ENCODE peak calls at places on chromosomes 16 and 17, in eight cellular contexts. O is astrocyte of the spinal cord; M is choroid plexus epithelial cell; Q is activated CD8-positive, alpha-beta T cell treated with anti-CD3 and anti-CD28 coated beads for 36 hours; N is GM13976; G is psoas muscle; R is A549; F is HFF-Myc. E is an unnamed sample.

GRCh38 chr17:55261311-55261710 is 3.4 kb upstream of the HLF start:
- DNase-seq in O (no peak), M (no peak), Q (no peak), N (no peak), G (no peak), R (no peak), F (no peak), E (no peak)

GRCh38 chr17:34246436-34246835 is 8.6 kb upstream of the CCL2 start:
- DNase-seq in O (no peak), M (no peak), Q (no peak), N (no peak), G (no peak), R (no peak), F (no peak), E (no peak)

GRCh38 chr17:40327244-40327666 is 18.3 kb downstream of the RARA start:
- DNase-seq in O (no peak), M (no peak), Q (no peak), N (no peak), G (peak; percentile 40), R (no peak), F (no peak), E (no peak)

GRCh38 chr16:80546249-80546648 is 5.5 kb downstream of the DYNLRB2 start:
- DNase-seq in O (no peak), M (no peak), Q (no peak), N (no peak), G (no peak), R (no peak), F (no peak), E (no peak)

GRCh38 chr17:40952675-40953074 is 14.1 kb downstream of the KRT39 start:
- DNase-seq in O (peak; percentile 68), M (peak; percentile 88), Q (no peak), N (no peak), G (no peak), R (peak; percentile 33), F (peak; percentile 40), E (no peak)

GRCh38 chr16:81921415-81921814 is 89.9 kb downstream of the SDR42E1 start:
- DNase-seq in O (peak; percentile 9), M (no peak), Q (no peak), N (no peak), G (no peak), R (no peak), F (no peak), E (no peak)

GRCh38 chr17:300881-301280 is 51.7 kb downstream of the RPH3AL start:
- DNase-seq in O (no peak), M (no peak), Q (no peak), N (no peak), G (peak; percentile 36), R (no peak), F (no peak), E (no peak)

GRCh38 chr16:84072014-84072413 is 29.4 kb upstream of the SLC38A8 start:
- DNase-seq in O (peak; percentile 52), M (peak; percentile 56), Q (no peak), N (no peak), G (no peak), R (no peak), F (no peak), E (no peak)

GRCh38 chr17:63774141-63774981 is at the start of gene DDX42:
- DNase-seq in O (peak; percentile 70), M (peak; percentile 67), Q (no peak), N (no peak), G (peak; percentile 96), R (peak; percentile 77), F (no peak), E (peak; percentile 92)

GRCh38 chr16:18945233-18945632 is 19.0 kb upstream of the SMG1 start:
- DNase-seq in O (no peak), M (no peak), Q (no peak), N (no peak), G (no peak), R (no peak), F (no peak), E (no peak)

DNA sequence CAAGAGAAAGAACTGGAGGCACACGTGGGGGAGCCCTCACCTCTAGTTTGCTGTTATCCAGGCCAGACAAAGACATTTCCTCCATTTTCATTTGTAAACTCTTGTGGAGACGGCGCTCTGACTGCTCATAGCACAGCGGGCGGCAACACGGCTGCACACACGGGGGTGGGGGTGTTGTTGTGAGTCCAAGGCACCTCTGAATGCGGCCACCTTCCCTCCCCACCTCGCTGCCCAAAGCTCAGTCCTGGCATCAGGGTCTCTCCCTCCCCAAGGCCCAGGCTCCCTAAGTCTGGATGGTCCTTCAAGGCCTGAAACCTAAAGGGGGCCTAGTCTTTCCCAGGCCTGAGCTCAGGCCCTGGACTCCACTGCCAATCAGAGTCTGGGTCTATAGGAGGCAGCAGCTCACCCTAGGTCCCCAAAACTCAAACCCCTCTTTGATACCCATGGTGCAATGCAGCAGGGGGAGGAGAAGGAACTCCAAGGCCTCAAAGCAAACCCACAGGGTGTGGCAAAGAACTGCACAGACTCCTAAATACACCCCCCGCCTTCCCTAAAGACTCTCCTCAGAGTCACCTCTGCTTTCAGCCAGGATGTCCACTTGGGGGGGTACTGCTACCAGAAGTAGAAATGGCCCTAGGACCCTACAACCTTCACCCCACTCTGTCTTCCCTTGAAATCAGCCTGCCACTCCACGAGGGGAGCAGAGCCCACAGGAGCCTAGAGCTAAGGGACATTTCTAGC is 1.5 kb downstream of the ATXN7L3 start:
- DNase-seq in O (peak; percentile 43), M (peak; percentile 60), Q (peak; percentile 61), N (peak; percentile 74), G (peak; percentile 53), R (peak; percentile 77), F (no peak), E (no peak)
- TF ChIP-seq CTCF in O (peak; percentile 28), M (peak; percentile 30), Q (no peak), N (no peak), G (no peak), R (no peak), F (peak; percentile 16), E (no peak)

GRCh38 chr17:78829477-78829876 is 11.1 kb downstream of the USP36 start:
- DNase-seq in O (no peak), M (no peak), Q (no peak), N (no peak), G (no peak), R (no peak), F (no peak), E (no peak)

GRCh38 chr17:78826836-78827509 is 13.6 kb downstream of the USP36 start:
- DNase-seq in O (no peak), M (no peak), Q (no peak), N (no peak), G (peak; percentile 55), R (no peak), F (no peak), E (no peak)

GRCh38 chr17:78826426-78826825 is 14.2 kb downstream of the USP36 start:
- DNase-seq in O (peak; percentile 14), M (peak; percentile 73), Q (no peak), N (no peak), G (no peak), R (no peak), F (no peak), E (no peak)

GRCh38 chr17:78825696-78826095 is 14.9 kb downstream of the USP36 start:
- DNase-seq in O (no peak), M (no peak), Q (no peak), N (no peak), G (peak; percentile 38), R (no peak), F (no peak), E (no peak)

DNA sequence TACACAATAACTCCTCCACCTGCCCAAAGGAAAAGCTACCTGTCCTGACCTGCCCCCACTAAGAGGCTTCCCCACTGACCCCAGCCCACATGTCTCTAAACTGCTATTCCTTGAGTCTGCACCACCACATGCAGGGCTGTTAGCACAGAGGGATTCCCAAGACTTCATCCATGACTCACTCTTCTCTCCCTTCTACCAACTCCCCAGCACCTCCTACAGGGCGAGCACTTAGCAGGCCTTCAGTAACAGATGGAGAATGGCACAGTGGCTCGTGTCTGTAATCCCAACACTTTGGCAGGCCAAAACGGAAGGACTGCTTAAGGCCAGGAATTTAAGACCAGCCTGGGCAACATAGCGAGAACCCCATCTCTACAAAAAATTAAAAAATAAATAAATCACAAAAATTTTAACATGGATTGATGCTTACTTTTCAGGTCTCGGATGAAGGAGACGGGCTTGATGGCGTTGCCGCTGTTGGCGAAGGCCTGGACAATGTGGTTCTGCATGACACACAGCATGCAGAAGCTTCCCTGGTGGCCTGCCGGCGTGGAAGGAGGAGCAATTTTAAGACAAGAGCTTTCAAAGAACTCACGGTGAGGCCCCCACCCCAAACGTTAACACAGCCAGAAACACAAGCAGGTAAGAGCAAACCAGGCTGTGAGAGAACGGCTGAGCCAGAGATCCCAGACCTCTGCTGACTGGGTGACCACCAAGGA is 12.0 kb downstream of the USP36 start:
- DNase-seq in O (peak; percentile 60), M (peak; percentile 90), Q (peak; percentile 35), N (no peak), G (peak; percentile 22), R (peak; percentile 67), F (no peak), E (no peak)
- TF ChIP-seq CTCF in O (peak; percentile 73), M (peak; percentile 86), Q (no peak), N (no peak), G (no peak), R (peak; percentile 26), F (peak; percentile 62), E (no peak)

GRCh38 chr16:2675021-2675420 is 7.3 kb upstream of the KCTD5 start:
- DNase-seq in O (no peak), M (no peak), Q (no peak), N (no peak), G (no peak), R (no peak), F (no peak), E (no peak)
- TF ChIP-seq CTCF in O (no peak), M (no peak), Q (no peak), N (no peak), G (no peak), R (no peak), F (no peak), E (no peak)

GRCh38 chr17:1783271-1783670 is 21.4 kb downstream of the SERPINF1 start:
- DNase-seq in O (no peak), M (no peak), Q (no peak), N (no peak), G (peak; percentile 86), R (no peak), F (no peak), E (no peak)

GRCh38 chr17:1783834-1784611 is 22.2 kb downstream of the SERPINF1 start:
- DNase-seq in O (peak; percentile 91), M (peak; percentile 83), Q (no peak), N (peak; percentile 62), G (peak; percentile 93), R (peak; percentile 68), F (peak; percentile 52), E (no peak)

GRCh38 chr17:1787301-1787902 is 25.5 kb downstream of the SERPINF1 start:
- DNase-seq in O (peak; percentile 94), M (peak; percentile 92), Q (no peak), N (no peak), G (peak; percentile 91), R (peak; percentile 87), F (peak; percentile 84), E (no peak)

GRCh38 chr17:1786708-1787107 is 24.8 kb downstream of the SERPINF1 start:
- DNase-seq in O (no peak), M (no peak), Q (no peak), N (no peak), G (peak; percentile 32), R (no peak), F (no peak), E (no peak)

DNA sequence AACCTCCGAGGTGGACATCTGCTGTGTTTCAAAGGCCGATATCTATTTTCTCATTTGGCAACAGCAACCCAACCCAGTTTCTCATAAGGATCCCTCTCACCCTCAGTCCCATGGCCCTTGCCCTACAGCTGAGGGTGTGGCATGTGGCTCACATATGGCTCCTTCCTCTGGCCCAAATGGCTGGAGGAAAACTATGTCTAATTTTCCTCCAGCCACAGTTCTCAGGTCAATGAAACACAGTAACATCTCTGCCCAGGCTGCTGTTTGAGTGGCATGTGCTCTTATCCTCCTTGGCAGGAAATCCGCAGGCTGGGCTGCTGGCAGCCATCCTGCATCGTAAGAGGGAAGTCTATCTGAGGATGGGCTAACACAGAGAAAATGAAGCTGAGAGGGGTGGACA is 24.1 kb downstream of the SERPINF1 start:
- DNase-seq in O (no peak), M (no peak), Q (no peak), N (no peak), G (peak; percentile 65), R (no peak), F (no peak), E (no peak)
- TF ChIP-seq CTCF in O (no peak), M (no peak), Q (no peak), N (no peak), G (no peak), R (no peak), F (no peak), E (no peak)